ENCODE peak calls at places on chromosomes 2 and 18, in eight cellular contexts. E is lower leg skin; C is nucleus accumbens; U is AG04450; T is NCI-H69; H is COR-L47; P is HuH-7; G is stimulated activated CD8-positive, alpha-beta memory T cell treated with anti-CD3 and anti-CD28 coated beads, Interleukin-12 subunit alpha, Interleukin-12 subunit beta, amount 100 ng/mL, for 1 hour. Z is an unnamed sample.

GRCh38 chr2:237739101-237739500 is 59.5 kb upstream of the RBM44 start:
- DNase-seq in G (no peak), E (no peak), C (no peak), U (no peak), T (no peak), P (no peak), H (no peak), Z (peak; percentile 26)

GRCh38 chr2:109421606-109422005 is 192.2 kb downstream of the SEPTIN10 start:
- DNase-seq in U (no peak), C (no peak), E (peak; percentile 39), H (no peak), T (no peak), P (no peak), G (no peak), Z (no peak)

GRCh38 chr2:185227391-185227790 is 511.2 kb upstream of the FSIP2 start:
- DNase-seq in U (no peak), C (no peak), E (no peak), T (no peak), H (no peak), P (no peak), G (no peak), Z (no peak)

GRCh38 chr2:190853659-190854386 is 26.8 kb upstream of the GLS start:
- DNase-seq in H (no peak), C (no peak), G (no peak), P (no peak), T (no peak), E (no peak), U (no peak), Z (no peak)

GRCh38 chr2:72147303-72147970 is at the start of gene CYP26B1:
- DNase-seq in C (peak; percentile 27), H (no peak), T (peak; percentile 5), G (no peak), P (peak; percentile 72), U (no peak), E (peak; percentile 89), Z (peak; percentile 60)

GRCh38 chr2:66581461-66582363 is 146.8 kb downstream of the MEIS1 start:
- DNase-seq in T (no peak), E (no peak), H (no peak), G (no peak), U (no peak), C (no peak), P (no peak), Z (peak; percentile 85)

GRCh38 chr18:55634545-55634944 is 46.6 kb upstream of the TCF4 start:
- DNase-seq in G (no peak), H (no peak), E (no peak), T (no peak), U (peak; percentile 32), C (no peak), P (no peak), Z (no peak)

GRCh38 chr18:34048423-34048822 is 176.3 kb downstream of the NOL4 start:
- DNase-seq in P (no peak), E (no peak), G (no peak), T (peak; percentile 87), U (no peak), H (peak; percentile 76), C (no peak), Z (no peak)

GRCh38 chr18:79881695-79882094 is 69.8 kb downstream of the SLC66A2 start:
- DNase-seq in E (peak; percentile 69), H (no peak), G (no peak), P (no peak), C (no peak), T (no peak), U (no peak), Z (no peak)

GRCh38 chr2:178512491-178512890 is 32.2 kb downstream of the PLEKHA3 start:
- DNase-seq in U (no peak), C (no peak), E (no peak), G (no peak), T (no peak), P (no peak), H (no peak), Z (no peak)

GRCh38 chr2:39603436-39603835 is 62.3 kb upstream of the TMEM178A start:
- DNase-seq in T (no peak), H (no peak), G (no peak), U (no peak), E (no peak), C (no peak), P (no peak), Z (no peak)

GRCh38 chr2:38981670-38982357 is 92.1 kb downstream of the ARHGEF33 start:
- DNase-seq in G (no peak), U (no peak), P (no peak), H (no peak), T (no peak), C (no peak), E (no peak), Z (no peak)

GRCh38 chr18:22282311-22283235 is 113.2 kb downstream of the GATA6 start:
- DNase-seq in C (no peak), T (peak; percentile 14), E (no peak), P (no peak), G (no peak), H (no peak), U (peak; percentile 59), Z (peak; percentile 49)

Z was measured in left kidney.